ENCODE peak calls at places on chromosome 11, in ten cellular contexts. H is NAMALWA, U is IMR-90, V is cardiac septum, F is GM18507, L is Calu3, T is activated T-cell treated with anti-CD3 and anti-CD28 coated beads for 1 hour, Q is NCI-H2171 treated with DMSO at 0.1 percent for 48 hours, Z is MCF 10A, N is HFFc6. Y is an unnamed sample.

GRCh38 chr11:67520856-67521824 is 2.1 kb downstream of the CABP2 start:
- DNase-seq in H (no peak), U (no peak), V (no peak), F (no peak), L (no peak), T (no peak), Q (no peak), Z (no peak), N (no peak), Y (no peak)

GRCh38 chr11:72239296-72239848 is 4.6 kb downstream of the PHOX2A start:
- DNase-seq in H (no peak), U (peak; percentile 38), V (no peak), F (peak; percentile 57), L (no peak), T (no peak), Q (no peak), Z (peak; percentile 29), N (peak; percentile 34), Y (peak; percentile 43)

GRCh38 chr11:84407091-84407490 is 1120.9 kb upstream of the CCDC90B start:
- DNase-seq in H (no peak), U (no peak), V (no peak), F (no peak), L (no peak), T (no peak), Q (no peak), Z (no peak), N (no peak), Y (no peak)

GRCh38 chr11:120576606-120577005 is 65.1 kb downstream of the GRIK4 start:
- DNase-seq in H (no peak), U (no peak), V (peak; percentile 55), F (no peak), L (no peak), T (no peak), Q (no peak), Z (no peak), N (no peak), Y (no peak)

GRCh38 chr11:125128450-125128849 is 17.0 kb upstream of the TMEM218 start:
- DNase-seq in H (no peak), U (peak; percentile 93), V (no peak), F (no peak), L (no peak), T (no peak), Q (no peak), Z (peak; percentile 22), N (peak; percentile 58), Y (peak; percentile 55)

GRCh38 chr11:91763331-91763730 is 461.3 kb upstream of the FAT3 start:
- DNase-seq in H (no peak), U (no peak), V (no peak), F (no peak), L (no peak), T (no peak), Q (no peak), Z (no peak), N (no peak), Y (no peak)

GRCh38 chr11:64722141-64723050 is 601 bp downstream of the NRXN2 start:
- DNase-seq in H (no peak), U (no peak), V (no peak), F (no peak), L (no peak), T (no peak), Q (no peak), Z (no peak), N (no peak), Y (no peak)

GRCh38 chr11:19602906-19603305 is 109.7 kb upstream of the NAV2 start:
- DNase-seq in H (no peak), U (no peak), V (peak; percentile 50), F (no peak), L (no peak), T (no peak), Q (no peak), Z (no peak), N (no peak), Y (no peak)

GRCh38 chr11:68036717-68037239 is 2.0 kb upstream of the TCIRG1 start:
- DNase-seq in H (no peak), U (no peak), V (peak; percentile 93), F (no peak), L (no peak), T (no peak), Q (no peak), Z (no peak), N (no peak), Y (no peak)

GRCh38 chr11:1882265-1883238 is 9.1 kb downstream of the PRR33 start:
- DNase-seq in H (peak; percentile 80), U (peak; percentile 41), V (peak; percentile 92), F (peak; percentile 76), L (peak; percentile 88), T (peak; percentile 78), Q (no peak), Z (peak; percentile 79), N (peak; percentile 29), Y (peak; percentile 77)

GRCh38 chr11:67024966-67025365 is 2.0 kb downstream of the SYT12 start:
- DNase-seq in H (no peak), U (no peak), V (no peak), F (no peak), L (no peak), T (no peak), Q (no peak), Z (peak; percentile 24), N (no peak), Y (no peak)

GRCh38 chr11:36030707-36031365 is 87.0 kb downstream of the LDLRAD3 start:
- DNase-seq in H (no peak), U (peak; percentile 78), V (no peak), F (no peak), L (no peak), T (no peak), Q (peak; percentile 97), Z (peak; percentile 22), N (peak; percentile 17), Y (peak; percentile 40)

GRCh38 chr11:72776844-72777754 is 16.7 kb downstream of the STARD10 start:
- DNase-seq in H (no peak), U (no peak), V (peak; percentile 85), F (no peak), L (no peak), T (no peak), Q (no peak), Z (no peak), N (no peak), Y (no peak)

GRCh38 chr11:15223318-15223717 is 108.6 kb downstream of the INSC start:
- DNase-seq in H (no peak), U (peak; percentile 4), V (no peak), F (no peak), L (no peak), T (no peak), Q (no peak), Z (peak; percentile 47), N (peak; percentile 5), Y (peak; percentile 8)

GRCh38 chr11:69703711-69704507 is at the start of gene FGF19:
- DNase-seq in H (no peak), U (no peak), V (no peak), F (no peak), L (peak; percentile 37), T (no peak), Q (peak; percentile 13), Z (no peak), N (no peak), Y (no peak)

GRCh38 chr11:63494936-63495335 is 4.0 kb upstream of the PLAAT5 start:
- DNase-seq in H (no peak), U (no peak), V (no peak), F (no peak), L (no peak), T (no peak), Q (no peak), Z (no peak), N (no peak), Y (no peak)

GRCh38 chr11:61514050-61514917 is 5.7 kb downstream of the LRRC10B start:
- DNase-seq in H (no peak), U (no peak), V (no peak), F (no peak), L (no peak), T (no peak), Q (no peak), Z (no peak), N (no peak), Y (no peak)

GRCh38 chr11:63680842-63681207 is 475 bp upstream of the RTN3 start:
- DNase-seq in H (no peak), U (no peak), V (no peak), F (no peak), L (peak; percentile 16), T (no peak), Q (no peak), Z (no peak), N (no peak), Y (no peak)

GRCh38 chr11:65414776-65415498 is 7.7 kb upstream of the NEAT1 start:
- DNase-seq in H (peak; percentile 40), U (peak; percentile 39), V (peak; percentile 44), F (no peak), L (no peak), T (no peak), Q (peak; percentile 59), Z (no peak), N (no peak), Y (no peak)

GRCh38 chr11:74154621-74155281 is 16.1 kb downstream of the C2CD3 start:
- DNase-seq in H (no peak), U (no peak), V (no peak), F (no peak), L (no peak), T (no peak), Q (peak; percentile 21), Z (no peak), N (peak; percentile 13), Y (peak; percentile 42)

Y was measured in fibroblast of pulmonary artery.